ENCODE peak calls at places on chromosomes 5 and 9, in nine cellular contexts. One of them, this sample, is unnamed.

GRCh38 chr5:31382051-31382878 is 149.6 kb downstream of the DROSHA start:
- DNase-seq in Calu3: no peak
- DNase-seq in stimulated activated CD4-positive, alpha-beta T cell treated with anti-CD3 and anti-CD28 coated beads, Interleukin-1b, Interleukin-23, amount 100 ng/mL, for 24 hours: no peak
- DNase-seq in occipital lobe: no peak
- DNase-seq in globus pallidus: no peak
- DNase-seq in NCI-H1436 treated with DMSO at 0.1 percent for 48 hours: no peak
- DNase-seq in H1: no peak
- DNase-seq in NCI-H2081: no peak
- DNase-seq in brain pericyte: no peak
- DNase-seq in this sample: no peak

GRCh38 chr9:90966475-90967150 is 165.0 kb downstream of the SYK start:
- DNase-seq in H1: no peak
- DNase-seq in brain pericyte: no peak
- DNase-seq in Calu3: no peak
- DNase-seq in stimulated activated CD4-positive, alpha-beta T cell treated with anti-CD3 and anti-CD28 coated beads, Interleukin-1b, Interleukin-23, amount 100 ng/mL, for 24 hours: peak; percentile 21
- DNase-seq in NCI-H2081: no peak
- DNase-seq in occipital lobe: no peak
- DNase-seq in NCI-H1436 treated with DMSO at 0.1 percent for 48 hours: no peak
- DNase-seq in globus pallidus: no peak
- DNase-seq in this sample: no peak

GRCh38 chr9:134872482-134873231 is 8.0 kb upstream of the FCN2 start:
- DNase-seq in globus pallidus: no peak
- DNase-seq in brain pericyte: no peak
- DNase-seq in stimulated activated CD4-positive, alpha-beta T cell treated with anti-CD3 and anti-CD28 coated beads, Interleukin-1b, Interleukin-23, amount 100 ng/mL, for 24 hours: no peak
- DNase-seq in NCI-H2081: no peak
- DNase-seq in Calu3: no peak
- DNase-seq in occipital lobe: no peak
- DNase-seq in NCI-H1436 treated with DMSO at 0.1 percent for 48 hours: no peak
- DNase-seq in H1: no peak
- DNase-seq in this sample: no peak

GRCh38 chr5:178982941-178983340 is 12.2 kb downstream of the GRM6 start:
- DNase-seq in H1: no peak
- DNase-seq in NCI-H1436 treated with DMSO at 0.1 percent for 48 hours: no peak
- DNase-seq in stimulated activated CD4-positive, alpha-beta T cell treated with anti-CD3 and anti-CD28 coated beads, Interleukin-1b, Interleukin-23, amount 100 ng/mL, for 24 hours: no peak
- DNase-seq in globus pallidus: no peak
- DNase-seq in NCI-H2081: no peak
- DNase-seq in Calu3: no peak
- DNase-seq in occipital lobe: no peak
- DNase-seq in brain pericyte: no peak
- DNase-seq in this sample: no peak

GRCh38 chr9:32502459-32502858 is 23.5 kb downstream of the RIGI start:
- DNase-seq in stimulated activated CD4-positive, alpha-beta T cell treated with anti-CD3 and anti-CD28 coated beads, Interleukin-1b, Interleukin-23, amount 100 ng/mL, for 24 hours: no peak
- DNase-seq in H1: no peak
- DNase-seq in NCI-H2081: no peak
- DNase-seq in brain pericyte: no peak
- DNase-seq in globus pallidus: no peak
- DNase-seq in NCI-H1436 treated with DMSO at 0.1 percent for 48 hours: no peak
- DNase-seq in Calu3: peak; percentile 55
- DNase-seq in occipital lobe: no peak
- DNase-seq in this sample: no peak

GRCh38 chr9:128494108-128494742 is 10.3 kb upstream of the GLE1 start:
- DNase-seq in NCI-H2081: peak; percentile 53
- DNase-seq in Calu3: no peak
- DNase-seq in occipital lobe: no peak
- DNase-seq in NCI-H1436 treated with DMSO at 0.1 percent for 48 hours: no peak
- DNase-seq in brain pericyte: peak; percentile 30
- DNase-seq in globus pallidus: no peak
- DNase-seq in H1: no peak
- DNase-seq in stimulated activated CD4-positive, alpha-beta T cell treated with anti-CD3 and anti-CD28 coated beads, Interleukin-1b, Interleukin-23, amount 100 ng/mL, for 24 hours: no peak
- DNase-seq in this sample: no peak

GRCh38 chr5:150557507-150557872 is 49.6 kb downstream of the NDST1 start:
- DNase-seq in occipital lobe: no peak
- DNase-seq in stimulated activated CD4-positive, alpha-beta T cell treated with anti-CD3 and anti-CD28 coated beads, Interleukin-1b, Interleukin-23, amount 100 ng/mL, for 24 hours: no peak
- DNase-seq in H1: no peak
- DNase-seq in NCI-H2081: no peak
- DNase-seq in globus pallidus: no peak
- DNase-seq in brain pericyte: peak; percentile 18
- DNase-seq in Calu3: no peak
- DNase-seq in NCI-H1436 treated with DMSO at 0.1 percent for 48 hours: no peak
- DNase-seq in this sample: no peak

GRCh38 chr9:22913518-22913917 is 466.9 kb downstream of the DMRTA1 start:
- DNase-seq in stimulated activated CD4-positive, alpha-beta T cell treated with anti-CD3 and anti-CD28 coated beads, Interleukin-1b, Interleukin-23, amount 100 ng/mL, for 24 hours: no peak
- DNase-seq in Calu3: peak; percentile 0
- DNase-seq in occipital lobe: no peak
- DNase-seq in brain pericyte: no peak
- DNase-seq in NCI-H2081: no peak
- DNase-seq in globus pallidus: no peak
- DNase-seq in H1: no peak
- DNase-seq in NCI-H1436 treated with DMSO at 0.1 percent for 48 hours: no peak
- DNase-seq in this sample: no peak

GRCh38 chr9:22238809-22239684 is 207.6 kb upstream of the DMRTA1 start:
- DNase-seq in Calu3: no peak
- DNase-seq in occipital lobe: no peak
- DNase-seq in stimulated activated CD4-positive, alpha-beta T cell treated with anti-CD3 and anti-CD28 coated beads, Interleukin-1b, Interleukin-23, amount 100 ng/mL, for 24 hours: no peak
- DNase-seq in NCI-H1436 treated with DMSO at 0.1 percent for 48 hours: no peak
- DNase-seq in H1: no peak
- DNase-seq in globus pallidus: peak; percentile 14
- DNase-seq in NCI-H2081: peak; percentile 16
- DNase-seq in brain pericyte: peak; percentile 12
- DNase-seq in this sample: no peak

GRCh38 chr5:180673371-180674252 is 24.2 kb upstream of the FLT4 start:
- DNase-seq in occipital lobe: no peak
- DNase-seq in stimulated activated CD4-positive, alpha-beta T cell treated with anti-CD3 and anti-CD28 coated beads, Interleukin-1b, Interleukin-23, amount 100 ng/mL, for 24 hours: no peak
- DNase-seq in H1: peak; percentile 63
- DNase-seq in globus pallidus: no peak
- DNase-seq in Calu3: no peak
- DNase-seq in brain pericyte: no peak
- DNase-seq in NCI-H1436 treated with DMSO at 0.1 percent for 48 hours: no peak
- DNase-seq in NCI-H2081: no peak
- DNase-seq in this sample: no peak

GRCh38 chr9:93576296-93577044 is at the start of gene PHF2:
- DNase-seq in brain pericyte: no peak
- DNase-seq in NCI-H2081: no peak
- DNase-seq in H1: no peak
- DNase-seq in stimulated activated CD4-positive, alpha-beta T cell treated with anti-CD3 and anti-CD28 coated beads, Interleukin-1b, Interleukin-23, amount 100 ng/mL, for 24 hours: no peak
- DNase-seq in NCI-H1436 treated with DMSO at 0.1 percent for 48 hours: no peak
- DNase-seq in occipital lobe: no peak
- DNase-seq in globus pallidus: peak; percentile 36
- DNase-seq in Calu3: no peak
- DNase-seq in this sample: no peak

GRCh38 chr9:112170968-112171367 is 4.1 kb downstream of the SUSD1 start:
- DNase-seq in H1: no peak
- DNase-seq in NCI-H2081: no peak
- DNase-seq in occipital lobe: no peak
- DNase-seq in globus pallidus: no peak
- DNase-seq in brain pericyte: no peak
- DNase-seq in NCI-H1436 treated with DMSO at 0.1 percent for 48 hours: no peak
- DNase-seq in Calu3: no peak
- DNase-seq in stimulated activated CD4-positive, alpha-beta T cell treated with anti-CD3 and anti-CD28 coated beads, Interleukin-1b, Interleukin-23, amount 100 ng/mL, for 24 hours: no peak
- DNase-seq in this sample: no peak

GRCh38 chr5:100840364-100840763 is 62.7 kb downstream of the ST8SIA4 start:
- DNase-seq in NCI-H1436 treated with DMSO at 0.1 percent for 48 hours: no peak
- DNase-seq in globus pallidus: no peak
- DNase-seq in brain pericyte: no peak
- DNase-seq in H1: no peak
- DNase-seq in NCI-H2081: no peak
- DNase-seq in Calu3: peak; percentile 12
- DNase-seq in occipital lobe: no peak
- DNase-seq in stimulated activated CD4-positive, alpha-beta T cell treated with anti-CD3 and anti-CD28 coated beads, Interleukin-1b, Interleukin-23, amount 100 ng/mL, for 24 hours: no peak
- DNase-seq in this sample: no peak

This sample was measured in SK-N-MC.